ENCODE peak calls at places on chromosomes 11 and 22, in four cellular contexts. One of them, this sample, is unnamed.

GRCh38 chr11:68012843-68013610 is 2.9 kb downstream of the ALDH3B1 start:
- DNase-seq in transverse colon: no peak
- DNase-seq in breast epithelium: no peak
- DNase-seq in sigmoid colon: no peak
- DNase-seq in this sample: no peak

GRCh38 chr22:49395617-49396016 is 432.1 kb downstream of the BRD1 start:
- DNase-seq in sigmoid colon: peak
- DNase-seq in transverse colon: no peak
- DNase-seq in breast epithelium: peak
- DNase-seq in this sample: no peak

GRCh38 chr11:45934580-45935318 is 12.3 kb downstream of the LARGE2 start:
- DNase-seq in breast epithelium: no peak
- DNase-seq in transverse colon: no peak
- DNase-seq in sigmoid colon: no peak
- DNase-seq in this sample: no peak

GRCh38 chr11:90635886-90636285 is 413.0 kb upstream of the CHORDC1 start:
- DNase-seq in breast epithelium: no peak
- DNase-seq in transverse colon: no peak
- DNase-seq in sigmoid colon: no peak
- DNase-seq in this sample: no peak

GRCh38 chr22:47997052-47997568 is 1234.7 kb downstream of the TBC1D22A start:
- DNase-seq in transverse colon: no peak
- DNase-seq in sigmoid colon: no peak
- DNase-seq in breast epithelium: no peak
- DNase-seq in this sample: no peak

GRCh38 chr22:27075028-27075678 is 417.8 kb downstream of the MIAT start:
- DNase-seq in sigmoid colon: no peak
- DNase-seq in transverse colon: no peak
- DNase-seq in breast epithelium: no peak
- DNase-seq in this sample: no peak

GRCh38 chr22:30386960-30387848 is at the start of gene RNF215:
- DNase-seq in sigmoid colon: peak
- DNase-seq in transverse colon: peak
- DNase-seq in breast epithelium: peak
- DNase-seq in this sample: peak

GRCh38 chr22:31883989-31884388 is 60.3 kb upstream of the YWHAH start:
- DNase-seq in transverse colon: no peak
- DNase-seq in sigmoid colon: no peak
- DNase-seq in breast epithelium: no peak
- DNase-seq in this sample: no peak

GRCh38 chr22:44392446-44392921 is 79.7 kb upstream of the SHISAL1 start:
- DNase-seq in sigmoid colon: peak
- DNase-seq in breast epithelium: peak
- DNase-seq in transverse colon: no peak
- DNase-seq in this sample: no peak

GRCh38 chr11:60786811-60787567 is 1.9 kb downstream of the MS4A10 start:
- DNase-seq in breast epithelium: no peak
- DNase-seq in sigmoid colon: peak
- DNase-seq in transverse colon: peak
- DNase-seq in this sample: peak

GRCh38 chr11:92267968-92268367 is 43.4 kb downstream of the FAT3 start:
- DNase-seq in sigmoid colon: no peak
- DNase-seq in transverse colon: no peak
- DNase-seq in breast epithelium: no peak
- DNase-seq in this sample: no peak

GRCh38 chr22:47164514-47165337 is 402.3 kb downstream of the TBC1D22A start:
- DNase-seq in breast epithelium: peak
- DNase-seq in transverse colon: peak
- DNase-seq in sigmoid colon: peak
- DNase-seq in this sample: no peak

GRCh38 chr11:20089796-20090653 is 70.2 kb downstream of the DBX1 start:
- DNase-seq in breast epithelium: no peak
- DNase-seq in transverse colon: no peak
- DNase-seq in sigmoid colon: no peak
- DNase-seq in this sample: peak

GRCh38 chr11:65779669-65779918 is 1.2 kb downstream of the AP5B1 start:
- DNase-seq in sigmoid colon: no peak
- DNase-seq in transverse colon: no peak
- DNase-seq in breast epithelium: no peak
- DNase-seq in this sample: no peak
- TF ChIP-seq CTCF in sigmoid colon: no peak
- TF ChIP-seq CTCF in transverse colon: no peak
- TF ChIP-seq CTCF in breast epithelium: no peak
- TF ChIP-seq CTCF in this sample: no peak

GRCh38 chr11:119338946-119339580 is 1.6 kb downstream of the C1QTNF5 start:
- DNase-seq in transverse colon: no peak
- DNase-seq in sigmoid colon: no peak
- DNase-seq in breast epithelium: no peak
- DNase-seq in this sample: no peak

GRCh38 chr11:119336744-119337469 is 2.6 kb downstream of the RNF26 start:
- DNase-seq in transverse colon: no peak
- DNase-seq in breast epithelium: no peak
- DNase-seq in sigmoid colon: no peak
- DNase-seq in this sample: no peak

GRCh38 chr11:119337581-119338317 is 2.9 kb downstream of the C1QTNF5 start:
- DNase-seq in sigmoid colon: peak
- DNase-seq in transverse colon: no peak
- DNase-seq in breast epithelium: no peak
- DNase-seq in this sample: no peak

GRCh38 chr11:119339581-119340334 is 925 bp downstream of the C1QTNF5 start:
- DNase-seq in sigmoid colon: peak
- DNase-seq in breast epithelium: no peak
- DNase-seq in transverse colon: peak
- DNase-seq in this sample: peak

GRCh38 chr11:119338318-119338890 is 2.3 kb downstream of the C1QTNF5 start:
- DNase-seq in sigmoid colon: peak
- DNase-seq in breast epithelium: no peak
- DNase-seq in transverse colon: peak
- DNase-seq in this sample: peak
- TF ChIP-seq POLR2AphosphoS5 in sigmoid colon: no peak
- TF ChIP-seq POLR2AphosphoS5 in breast epithelium: no peak
- TF ChIP-seq POLR2AphosphoS5 in transverse colon: no peak
- TF ChIP-seq POLR2AphosphoS5 in this sample: no peak

GRCh38 chr11:120183701-120184141 is 27.1 kb upstream of the OAF start:
- DNase-seq in sigmoid colon: peak
- DNase-seq in breast epithelium: no peak
- DNase-seq in transverse colon: no peak
- DNase-seq in this sample: peak
- TF ChIP-seq POLR2A in sigmoid colon: no peak
- TF ChIP-seq POLR2A in breast epithelium: no peak
- TF ChIP-seq POLR2A in transverse colon: no peak
- TF ChIP-seq POLR2A in this sample: no peak

GRCh38 chr11:95768521-95768920 is 21.1 kb downstream of the FAM76B start:
- DNase-seq in transverse colon: no peak
- DNase-seq in breast epithelium: no peak
- DNase-seq in sigmoid colon: no peak
- DNase-seq in this sample: no peak

GRCh38 chr11:95767498-95767897 is 22.1 kb downstream of the FAM76B start:
- DNase-seq in breast epithelium: no peak
- DNase-seq in transverse colon: no peak
- DNase-seq in sigmoid colon: no peak
- DNase-seq in this sample: no peak

GRCh38 chr11:95762513-95762912 is 27.1 kb downstream of the FAM76B start:
- DNase-seq in breast epithelium: no peak
- DNase-seq in transverse colon: no peak
- DNase-seq in sigmoid colon: no peak
- DNase-seq in this sample: no peak

DNA sequence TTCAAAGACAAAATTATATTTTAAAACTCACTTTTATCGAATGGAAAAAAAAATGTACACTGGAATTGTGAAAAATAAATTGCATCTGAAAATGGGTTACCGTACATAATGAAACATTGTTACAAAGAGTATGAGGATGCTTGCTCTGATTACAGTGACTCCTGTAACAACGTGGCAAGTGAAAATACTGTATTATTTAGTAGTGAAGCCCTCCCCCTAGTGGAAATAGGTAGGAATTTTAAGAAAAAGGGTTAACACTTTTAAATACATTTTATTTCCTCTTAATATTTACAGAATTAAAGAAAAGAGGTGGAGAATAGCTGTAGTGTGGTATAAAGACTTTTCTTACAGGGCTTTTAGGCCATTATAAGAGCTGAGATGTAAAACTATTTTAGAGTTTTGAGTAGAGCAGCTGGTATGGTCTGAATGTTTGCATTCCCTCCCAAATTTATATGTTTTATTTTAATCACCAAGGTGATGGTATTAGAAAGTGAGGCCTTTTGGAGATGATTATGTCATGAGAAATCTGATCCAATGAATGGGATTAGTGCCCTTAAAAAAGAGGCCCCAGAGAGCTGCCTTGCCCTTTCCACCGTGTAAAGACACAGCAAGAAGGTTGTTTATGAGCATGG is 25.2 kb downstream of the FAM76B start:
- DNase-seq in breast epithelium: no peak
- DNase-seq in sigmoid colon: no peak
- DNase-seq in transverse colon: no peak
- DNase-seq in this sample: no peak
- TF ChIP-seq CTCF in breast epithelium: peak
- TF ChIP-seq CTCF in sigmoid colon: peak
- TF ChIP-seq CTCF in transverse colon: peak
- TF ChIP-seq CTCF in this sample: peak

DNA sequence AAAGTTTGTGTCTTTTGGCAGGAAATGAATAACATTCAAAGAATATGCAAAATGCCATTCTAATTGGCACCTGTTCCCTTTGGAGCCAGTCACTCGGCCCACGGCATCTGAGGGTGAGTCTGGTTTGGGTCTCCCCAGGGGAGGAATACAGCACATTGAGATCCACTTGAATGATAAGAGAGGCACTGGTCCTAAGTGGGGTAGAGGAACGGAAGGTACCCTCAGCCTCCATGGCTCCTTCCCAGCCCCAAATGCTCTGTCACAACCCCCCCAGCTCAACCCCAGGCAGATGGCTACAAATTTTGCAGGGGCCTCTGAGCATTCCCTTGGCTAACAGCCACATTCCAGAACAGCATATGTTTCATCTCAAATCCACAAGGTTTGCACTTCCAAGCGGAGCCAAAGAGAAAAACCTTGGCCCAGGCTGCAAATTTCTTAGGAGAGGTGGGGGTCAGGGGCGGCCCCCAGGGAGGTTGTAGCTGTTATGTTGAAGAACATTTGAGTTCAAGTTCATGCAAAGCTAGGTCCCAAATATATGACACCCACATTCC is 71.8 kb downstream of the RPUSD4 start:
- DNase-seq in breast epithelium: no peak
- DNase-seq in sigmoid colon: peak
- DNase-seq in transverse colon: no peak
- DNase-seq in this sample: no peak
- TF ChIP-seq POLR2AphosphoS5 in breast epithelium: no peak
- TF ChIP-seq POLR2AphosphoS5 in sigmoid colon: peak
- TF ChIP-seq POLR2AphosphoS5 in transverse colon: peak
- TF ChIP-seq POLR2AphosphoS5 in this sample: no peak

GRCh38 chr22:19523240-19524169 is 705 bp downstream of the CLDN5 start:
- DNase-seq in breast epithelium: no peak
- DNase-seq in sigmoid colon: no peak
- DNase-seq in transverse colon: no peak
- DNase-seq in this sample: no peak

GRCh38 chr22:19520566-19521305 is 3.5 kb downstream of the CLDN5 start:
- DNase-seq in breast epithelium: no peak
- DNase-seq in transverse colon: no peak
- DNase-seq in sigmoid colon: no peak
- DNase-seq in this sample: no peak

GRCh38 chr22:19522190-19522880 is 1.9 kb downstream of the CLDN5 start:
- DNase-seq in sigmoid colon: no peak
- DNase-seq in breast epithelium: no peak
- DNase-seq in transverse colon: no peak
- DNase-seq in this sample: no peak

GRCh38 chr22:19524170-19525115 is at the start of gene CLDN5:
- DNase-seq in sigmoid colon: no peak
- DNase-seq in breast epithelium: peak
- DNase-seq in transverse colon: no peak
- DNase-seq in this sample: no peak

DNA sequence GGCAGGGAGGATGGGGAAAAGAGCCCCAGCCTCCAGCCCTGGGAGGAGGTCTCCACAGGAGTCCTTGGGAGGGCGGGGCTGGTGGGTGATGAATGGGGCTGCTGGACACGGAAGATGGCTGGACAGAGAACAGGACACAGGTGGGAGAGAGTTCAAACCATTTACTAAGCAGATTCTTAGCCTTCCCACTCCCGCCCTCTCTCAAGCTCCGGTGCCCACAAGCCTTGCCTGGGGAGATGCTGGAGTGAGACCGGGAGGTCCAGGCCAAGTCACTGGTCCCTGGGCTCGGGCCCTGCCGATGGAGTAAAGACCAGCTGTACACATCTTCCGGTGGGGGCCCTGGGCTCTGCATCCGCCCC is 1.4 kb downstream of the CLDN5 start:
- DNase-seq in breast epithelium: no peak
- DNase-seq in sigmoid colon: no peak
- DNase-seq in transverse colon: no peak
- DNase-seq in this sample: no peak
- TF ChIP-seq POLR2A in breast epithelium: no peak
- TF ChIP-seq POLR2A in sigmoid colon: no peak
- TF ChIP-seq POLR2A in transverse colon: no peak
- TF ChIP-seq POLR2A in this sample: no peak

DNA sequence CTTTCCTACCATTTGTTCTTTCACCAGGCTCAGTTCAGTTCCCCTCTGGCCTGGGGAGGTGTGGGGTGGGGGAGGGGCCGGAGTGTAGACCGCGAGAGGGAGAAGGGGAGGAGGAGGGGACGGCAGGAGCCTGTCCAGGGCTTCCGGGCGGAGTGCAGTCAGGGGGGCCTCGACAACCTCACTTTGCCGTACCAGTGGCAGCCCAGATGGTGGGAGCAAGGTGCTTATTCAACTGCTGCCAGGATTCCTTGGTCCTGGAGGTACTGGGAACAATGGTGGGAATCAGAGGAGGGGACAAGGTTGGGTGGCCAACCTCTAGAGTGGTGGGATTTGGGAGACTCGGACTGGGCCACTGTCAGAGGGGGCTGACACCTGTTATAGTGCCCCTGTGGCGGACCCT is 1.2 kb downstream of the BACE1 start:
- DNase-seq in sigmoid colon: peak
- DNase-seq in breast epithelium: no peak
- DNase-seq in transverse colon: no peak
- DNase-seq in this sample: no peak
- TF ChIP-seq CTCF in sigmoid colon: no peak
- TF ChIP-seq CTCF in breast epithelium: no peak
- TF ChIP-seq CTCF in transverse colon: no peak
- TF ChIP-seq CTCF in this sample: no peak

This sample was measured in stomach.